ENCODE peak calls at places on chromosomes 4 and X, in five cellular contexts. One of them, this sample, is unnamed.

GRCh38 chr4:183140911-183141320 is 41.9 kb downstream of the WWC2 start:
- DNase-seq in right cardiac atrium: no peak
- DNase-seq in heart left ventricle: no peak
- DNase-seq in prostate gland: no peak
- DNase-seq in BE2C: no peak
- DNase-seq in this sample: no peak

GRCh38 chr4:170589597-170590191 is 499.9 kb upstream of the AADAT start:
- DNase-seq in right cardiac atrium: no peak
- DNase-seq in heart left ventricle: no peak
- DNase-seq in prostate gland: no peak
- DNase-seq in BE2C: no peak
- DNase-seq in this sample: peak

GRCh38 chr4:123896446-123897071 is 500.0 kb downstream of the SPRY1 start:
- DNase-seq in right cardiac atrium: peak
- DNase-seq in heart left ventricle: no peak
- DNase-seq in prostate gland: no peak
- DNase-seq in BE2C: no peak
- DNase-seq in this sample: no peak

GRCh38 chrX:24153175-24153795 is 3.8 kb downstream of the ZFX start:
- DNase-seq in right cardiac atrium: no peak
- DNase-seq in heart left ventricle: no peak
- DNase-seq in prostate gland: no peak
- DNase-seq in BE2C: peak
- DNase-seq in this sample: no peak

GRCh38 chr4:154234576-154234975 is 257.0 kb downstream of the DCHS2 start:
- DNase-seq in right cardiac atrium: no peak
- DNase-seq in heart left ventricle: no peak
- DNase-seq in prostate gland: no peak
- DNase-seq in BE2C: no peak
- DNase-seq in this sample: no peak

GRCh38 chr4:6783111-6783981 is 819 bp downstream of the KIAA0232 start:
- DNase-seq in right cardiac atrium: peak
- DNase-seq in heart left ventricle: peak
- DNase-seq in prostate gland: peak
- DNase-seq in BE2C: peak
- DNase-seq in this sample: peak

GRCh38 chr4:142126890-142127497 is 490.6 kb downstream of the IL15 start:
- DNase-seq in right cardiac atrium: peak
- DNase-seq in heart left ventricle: peak
- DNase-seq in prostate gland: peak
- DNase-seq in BE2C: peak
- DNase-seq in this sample: peak

GRCh38 chrX:153627675-153628111 is 19.3 kb upstream of the DUSP9 start:
- DNase-seq in right cardiac atrium: no peak
- DNase-seq in heart left ventricle: no peak
- DNase-seq in prostate gland: no peak
- DNase-seq in BE2C: no peak
- DNase-seq in this sample: no peak

GRCh38 chr4:106967892-106968291 is 68.2 kb downstream of the DKK2 start:
- DNase-seq in right cardiac atrium: no peak
- DNase-seq in heart left ventricle: no peak
- DNase-seq in prostate gland: no peak
- DNase-seq in BE2C: no peak
- DNase-seq in this sample: no peak

GRCh38 chrX:150984164-150984824 is 1.2 kb downstream of the HMGB3 start:
- DNase-seq in right cardiac atrium: peak
- DNase-seq in heart left ventricle: no peak
- DNase-seq in prostate gland: no peak
- DNase-seq in BE2C: peak
- DNase-seq in this sample: no peak

GRCh38 chrX:153595387-153595786 is 3.6 kb downstream of the CCNQ start:
- DNase-seq in right cardiac atrium: no peak
- DNase-seq in heart left ventricle: no peak
- DNase-seq in prostate gland: no peak
- DNase-seq in BE2C: no peak
- DNase-seq in this sample: no peak

GRCh38 chr4:121462660-121463261 is 81.9 kb upstream of the QRFPR start:
- DNase-seq in right cardiac atrium: no peak
- DNase-seq in heart left ventricle: peak
- DNase-seq in prostate gland: peak
- DNase-seq in BE2C: peak
- DNase-seq in this sample: peak

GRCh38 chrX:13153796-13154195 is 109.4 kb upstream of the FAM9C start:
- DNase-seq in right cardiac atrium: peak
- DNase-seq in heart left ventricle: no peak
- DNase-seq in prostate gland: no peak
- DNase-seq in BE2C: no peak
- DNase-seq in this sample: no peak

GRCh38 chrX:56764975-56765791 is 36.1 kb downstream of the NBDY start:
- DNase-seq in right cardiac atrium: no peak
- DNase-seq in heart left ventricle: no peak
- DNase-seq in prostate gland: no peak
- DNase-seq in BE2C: no peak
- DNase-seq in this sample: peak

GRCh38 chrX:107451754-107452153 is 2.3 kb downstream of the FRMPD3 start:
- DNase-seq in right cardiac atrium: peak
- DNase-seq in heart left ventricle: no peak
- DNase-seq in prostate gland: no peak
- DNase-seq in BE2C: no peak
- DNase-seq in this sample: no peak

GRCh38 chr4:4507923-4508322 is 33.9 kb downstream of the STX18 start:
- DNase-seq in right cardiac atrium: no peak
- DNase-seq in heart left ventricle: no peak
- DNase-seq in prostate gland: no peak
- DNase-seq in BE2C: no peak
- DNase-seq in this sample: no peak

GRCh38 chr4:10380695-10381094 is 76.5 kb downstream of the ZNF518B start:
- DNase-seq in right cardiac atrium: no peak
- DNase-seq in heart left ventricle: no peak
- DNase-seq in prostate gland: no peak
- DNase-seq in BE2C: no peak
- DNase-seq in this sample: no peak

DNA sequence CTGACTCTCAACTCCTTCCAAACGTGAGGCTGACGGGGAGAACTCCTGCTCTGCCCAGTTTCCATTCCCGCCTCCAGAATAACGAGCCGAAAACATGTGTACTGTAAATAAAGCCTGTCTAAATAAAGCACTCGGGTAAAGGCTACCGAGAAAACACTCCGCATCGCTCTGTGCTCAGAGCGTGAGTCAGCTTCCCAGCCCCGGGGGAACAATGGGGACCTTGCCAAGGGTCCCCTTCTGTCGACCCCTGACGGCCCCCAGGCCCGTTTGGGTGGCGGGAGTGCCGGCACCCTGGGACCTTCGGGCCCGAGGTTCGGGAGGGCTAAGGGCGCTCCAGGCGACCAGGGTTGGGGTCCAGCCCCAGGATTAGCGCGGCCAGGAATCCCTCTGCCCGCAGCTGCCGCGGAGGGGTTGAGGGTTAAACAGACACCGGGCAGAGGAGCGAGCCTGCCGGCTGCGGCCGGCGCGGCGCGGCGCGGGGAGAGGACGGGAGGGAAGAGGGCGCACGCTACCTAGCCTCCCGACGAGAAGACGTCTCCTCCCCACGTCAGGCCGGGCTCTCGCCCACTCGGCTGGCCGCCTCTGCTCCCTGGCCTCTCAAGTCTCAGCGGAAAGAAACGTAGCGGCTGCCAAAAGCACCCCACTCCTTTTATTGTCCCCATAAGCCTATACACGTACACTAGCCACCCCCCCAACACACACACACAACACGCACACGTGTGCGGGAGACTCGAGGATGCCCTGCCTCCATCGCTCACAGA is 85.5 kb downstream of the BCOR start:
- DNase-seq in right cardiac atrium: peak
- DNase-seq in heart left ventricle: peak
- DNase-seq in prostate gland: peak
- DNase-seq in BE2C: no peak
- DNase-seq in this sample: no peak
- H3K4me3 ChIP-seq in right cardiac atrium: no peak
- H3K4me3 ChIP-seq in heart left ventricle: peak
- H3K4me3 ChIP-seq in prostate gland: no peak
- H3K4me3 ChIP-seq in BE2C: no peak
- H3K4me3 ChIP-seq in this sample: no peak

DNA sequence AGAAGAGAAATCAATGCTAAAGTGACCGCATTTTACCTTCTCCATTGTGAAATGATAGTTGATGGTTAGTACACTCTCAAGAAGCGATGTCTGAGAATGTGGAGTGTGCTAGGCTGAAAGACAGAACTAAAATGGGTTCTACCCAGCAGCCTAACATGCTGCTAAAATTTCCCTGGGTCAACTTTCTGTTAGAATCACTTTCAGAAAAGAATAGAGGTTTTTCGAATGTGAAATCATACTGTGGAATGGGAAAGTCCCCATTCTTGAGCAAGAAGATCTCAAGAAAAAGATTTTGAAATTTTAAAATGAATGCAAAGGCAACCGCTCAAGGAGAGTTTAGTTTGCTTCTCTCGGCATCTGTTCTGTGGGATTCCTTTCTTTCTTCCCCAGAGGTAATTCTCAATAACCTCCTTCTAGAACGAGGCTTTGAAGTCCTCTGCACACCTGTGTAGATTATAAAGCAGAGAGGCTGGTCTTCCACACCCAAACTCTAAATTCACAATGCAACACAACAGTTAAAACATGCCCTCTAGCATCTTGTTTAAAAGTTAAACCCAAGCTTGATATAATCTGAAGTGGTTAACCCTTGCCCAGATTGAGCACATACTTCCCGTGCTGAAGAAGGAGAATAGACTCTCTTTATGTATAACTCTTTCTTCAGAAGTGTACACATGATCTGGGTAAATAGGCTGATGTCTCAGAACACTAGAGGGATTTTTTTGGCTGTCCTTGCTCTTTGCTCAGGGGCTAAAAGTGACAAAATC is 208.7 kb upstream of the KLF3 start:
- DNase-seq in right cardiac atrium: no peak
- DNase-seq in heart left ventricle: no peak
- DNase-seq in prostate gland: no peak
- DNase-seq in BE2C: no peak
- DNase-seq in this sample: peak
- H3K4me3 ChIP-seq in right cardiac atrium: no peak
- H3K4me3 ChIP-seq in heart left ventricle: no peak
- H3K4me3 ChIP-seq in prostate gland: no peak
- H3K4me3 ChIP-seq in BE2C: no peak
- H3K4me3 ChIP-seq in this sample: no peak

DNA sequence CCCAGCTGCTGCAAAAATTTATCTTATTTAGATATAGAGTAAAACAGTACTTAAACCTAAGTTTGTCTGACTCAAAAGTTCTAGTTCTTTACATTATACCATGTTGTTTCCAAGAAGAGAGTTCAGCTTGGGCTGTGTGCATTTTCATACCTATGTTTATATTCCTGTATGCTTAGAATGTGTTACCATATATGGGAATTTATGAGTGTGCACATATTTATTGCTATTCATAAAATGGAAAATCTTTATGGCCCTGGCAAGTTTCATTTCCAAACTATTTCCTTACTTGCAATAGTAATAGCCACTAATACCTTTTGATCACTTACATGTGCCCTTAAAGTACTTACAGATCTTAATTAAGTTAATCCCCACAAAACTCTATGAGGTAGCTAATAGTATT is 2.6 kb downstream of the HEPH start:
- DNase-seq in right cardiac atrium: no peak
- DNase-seq in heart left ventricle: no peak
- DNase-seq in prostate gland: no peak
- DNase-seq in BE2C: no peak
- DNase-seq in this sample: no peak
- H3K4me3 ChIP-seq in right cardiac atrium: no peak
- H3K4me3 ChIP-seq in heart left ventricle: no peak
- H3K4me3 ChIP-seq in prostate gland: no peak
- H3K4me3 ChIP-seq in BE2C: no peak
- H3K4me3 ChIP-seq in this sample: no peak

DNA sequence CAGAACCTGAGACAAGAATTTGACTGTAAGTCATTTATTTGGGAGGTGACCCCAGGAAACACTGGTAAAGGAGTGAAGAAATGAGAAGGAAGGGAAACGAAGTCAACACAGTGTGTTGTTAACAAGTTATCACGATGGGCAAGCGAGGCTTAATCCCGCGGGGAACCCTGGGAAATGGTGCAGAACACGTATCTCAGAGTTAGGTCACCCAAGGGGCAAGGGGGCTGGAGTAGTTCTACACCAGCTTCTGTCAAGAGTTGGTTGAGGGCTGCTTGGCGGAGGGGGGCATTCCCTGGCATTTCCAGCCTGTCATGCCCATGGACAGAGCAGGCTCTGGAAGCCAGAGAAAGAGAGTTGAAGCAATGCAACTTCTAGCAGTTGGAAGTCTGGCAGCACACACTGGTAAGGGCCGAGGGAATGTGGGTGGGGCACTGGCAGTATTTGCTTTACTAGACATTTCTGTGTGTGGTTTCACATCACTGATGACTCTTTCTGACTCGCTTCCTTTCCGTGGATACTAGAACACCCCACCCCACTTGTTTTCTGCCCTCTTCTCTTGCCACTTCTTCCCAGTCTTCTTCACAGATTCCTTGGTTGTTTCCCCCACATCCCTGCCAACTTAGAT is 52.2 kb upstream of the ADGRG2 start:
- DNase-seq in right cardiac atrium: peak
- DNase-seq in heart left ventricle: peak
- DNase-seq in prostate gland: no peak
- DNase-seq in BE2C: no peak
- DNase-seq in this sample: no peak
- H3K4me3 ChIP-seq in right cardiac atrium: no peak
- H3K4me3 ChIP-seq in heart left ventricle: no peak
- H3K4me3 ChIP-seq in prostate gland: no peak
- H3K4me3 ChIP-seq in BE2C: no peak
- H3K4me3 ChIP-seq in this sample: no peak

GRCh38 chr4:31104033-31104432 is 383.9 kb downstream of the PCDH7 start:
- DNase-seq in right cardiac atrium: no peak
- DNase-seq in heart left ventricle: no peak
- DNase-seq in prostate gland: no peak
- DNase-seq in BE2C: no peak
- DNase-seq in this sample: no peak
- H3K4me3 ChIP-seq in right cardiac atrium: no peak
- H3K4me3 ChIP-seq in heart left ventricle: no peak
- H3K4me3 ChIP-seq in prostate gland: no peak
- H3K4me3 ChIP-seq in BE2C: no peak
- H3K4me3 ChIP-seq in this sample: no peak

DNA sequence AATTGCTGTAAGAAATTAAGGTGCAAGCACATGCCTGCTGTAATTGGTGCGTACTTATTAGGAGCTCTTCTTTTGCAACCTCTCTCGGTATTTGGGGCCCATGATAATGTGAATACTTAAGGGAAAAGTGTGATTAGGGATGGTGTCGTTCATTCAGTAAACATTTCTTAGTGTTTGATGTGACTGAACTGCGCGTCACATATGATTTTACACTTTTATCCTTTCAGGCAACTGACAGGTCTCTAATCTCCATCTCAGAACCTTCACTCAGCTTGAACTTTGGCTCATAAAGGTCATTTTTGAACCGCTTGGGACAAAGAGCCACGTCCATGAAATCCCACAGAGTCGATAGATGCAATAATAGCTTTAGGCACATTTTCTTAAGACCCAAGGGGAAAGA is 612.1 kb upstream of the PITX2 start:
- DNase-seq in right cardiac atrium: no peak
- DNase-seq in heart left ventricle: no peak
- DNase-seq in prostate gland: no peak
- DNase-seq in BE2C: no peak
- DNase-seq in this sample: no peak
- H3K4me3 ChIP-seq in right cardiac atrium: no peak
- H3K4me3 ChIP-seq in heart left ventricle: no peak
- H3K4me3 ChIP-seq in prostate gland: no peak
- H3K4me3 ChIP-seq in BE2C: no peak
- H3K4me3 ChIP-seq in this sample: no peak